ENCODE peak calls at places on chromosomes 12 and 14, in eight cellular contexts. K is K562, T is HepG2, M is A549, X is H1, N is SK-N-SH, L is HCT116, O is endothelial cell of umbilical vein. J is an unnamed sample.

GRCh38 chr14:36424478-36425102 is 95.4 kb downstream of the NKX2-1 start:
- DNase-seq in X (no peak), M (no peak), O (no peak), L (no peak), K (no peak), T (no peak), N (no peak), J (no peak)

GRCh38 chr14:61894452-61895077 is 132.3 kb downstream of the SNAPC1 start:
- DNase-seq in O (peak; percentile 51), L (peak; percentile 44), T (peak; percentile 41), N (peak; percentile 67), K (peak; percentile 63), M (peak; percentile 69), X (no peak), J (peak; percentile 64)

GRCh38 chr12:51884676-51885229 is 3.1 kb upstream of the ANKRD33 start:
- DNase-seq in O (peak; percentile 59), M (peak; percentile 50), X (no peak), N (no peak), L (peak; percentile 31), T (peak; percentile 80), K (peak; percentile 79), J (no peak)

GRCh38 chr12:127381043-127381668 is 885.8 kb upstream of the TMEM132C start:
- DNase-seq in N (peak; percentile 88), T (peak; percentile 15), O (no peak), M (peak; percentile 30), X (peak; percentile 21), L (peak; percentile 21), K (peak; percentile 70), J (peak; percentile 62)

GRCh38 chr14:102863381-102863780 is 59.1 kb upstream of the AMN start:
- DNase-seq in L (no peak), M (no peak), O (no peak), N (no peak), T (no peak), X (no peak), K (no peak), J (no peak)

GRCh38 chr12:54853933-54854538 is at the start of gene MUCL1:
- DNase-seq in T (peak; percentile 48), X (peak; percentile 49), M (peak; percentile 52), O (peak; percentile 69), L (peak; percentile 62), K (peak; percentile 69), N (peak; percentile 39), J (peak; percentile 73)

GRCh38 chr12:83690465-83690864 is 1003.8 kb downstream of the TMTC2 start:
- DNase-seq in N (no peak), L (no peak), O (no peak), K (no peak), X (no peak), M (no peak), T (no peak), J (no peak)

GRCh38 chr12:110577717-110578521 is 5.2 kb downstream of the PPTC7 start:
- DNase-seq in L (peak; percentile 97), O (peak; percentile 48), X (no peak), M (peak; percentile 55), N (no peak), T (no peak), K (peak; percentile 34), J (peak; percentile 86)

GRCh38 chr12:115794659-115795081 is 482.8 kb downstream of the MED13L start:
- DNase-seq in N (no peak), T (peak; percentile 70), X (no peak), M (no peak), O (no peak), K (no peak), L (no peak), J (peak; percentile 32)

GRCh38 chr14:79044894-79045624 is 874.9 kb downstream of the NRXN3 start:
- DNase-seq in X (peak; percentile 44), N (no peak), K (no peak), L (no peak), M (peak; percentile 14), O (peak; percentile 86), T (no peak), J (no peak)

GRCh38 chr14:90942511-90942910 is 117.9 kb downstream of the RPS6KA5 start:
- DNase-seq in N (no peak), L (no peak), T (no peak), O (no peak), M (no peak), K (no peak), X (no peak), J (no peak)

GRCh38 chr14:70871001-70871400 is 36.3 kb upstream of the PCNX1 start:
- DNase-seq in O (no peak), M (no peak), N (no peak), X (no peak), T (no peak), L (no peak), K (no peak), J (no peak)

GRCh38 chr14:68389973-68390372 is 402.9 kb downstream of the ZFP36L1 start:
- DNase-seq in O (no peak), X (no peak), T (no peak), L (no peak), M (no peak), K (no peak), N (no peak), J (no peak)

GRCh38 chr12:27952510-27952909 is 20.0 kb downstream of the PTHLH start:
- DNase-seq in K (no peak), M (no peak), X (no peak), T (no peak), O (no peak), N (no peak), L (no peak), J (no peak)

GRCh38 chr12:124273630-124274029 is 21.3 kb upstream of the RFLNA start:
- DNase-seq in L (peak; percentile 79), X (peak; percentile 44), N (peak; percentile 59), O (peak; percentile 65), K (peak; percentile 82), M (peak; percentile 66), T (peak; percentile 90), J (peak; percentile 91)

DNA sequence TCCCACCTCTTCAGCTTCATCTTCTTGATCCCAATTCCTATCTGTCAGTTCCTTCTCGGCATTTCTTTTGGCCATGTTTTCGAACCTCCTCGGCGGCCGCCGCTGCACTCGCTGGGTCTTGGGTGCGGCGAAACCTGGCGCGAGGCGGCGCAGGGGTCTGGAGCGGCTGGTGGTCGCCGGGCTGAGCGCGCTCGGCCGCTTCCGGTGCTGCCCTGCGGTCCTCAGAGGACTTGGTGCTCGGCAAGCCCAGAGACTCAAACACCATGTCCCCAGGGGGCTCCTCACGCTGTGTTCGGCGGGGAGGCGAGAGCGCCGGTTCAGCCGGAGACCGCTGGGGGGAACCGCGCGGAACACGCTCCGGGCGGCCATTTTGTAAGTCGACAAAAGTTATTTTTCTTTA is 51.8 kb downstream of the PPP1R36 start:
- DNase-seq in L (no peak), X (no peak), N (no peak), T (no peak), M (no peak), O (no peak), K (no peak), J (no peak)
- H3K4me3 ChIP-seq in L (no peak overlapping the region), X (no peak overlapping the region), N (no peak overlapping the region), T (no peak overlapping the region), M (no peak overlapping the region), O (no peak overlapping the region), K (no peak overlapping the region), J (no peak overlapping the region)

GRCh38 chr14:69632752-69633151 is 21.4 kb downstream of the SUSD6 start:
- DNase-seq in O (peak; percentile 43), M (no peak), T (no peak), L (no peak), X (no peak), N (no peak), K (no peak), J (no peak)
- TF ChIP-seq MAX in O (no peak), M (no peak), T (no peak), L (no peak), X (no peak), N (no peak), K (no peak), J (no peak)

DNA sequence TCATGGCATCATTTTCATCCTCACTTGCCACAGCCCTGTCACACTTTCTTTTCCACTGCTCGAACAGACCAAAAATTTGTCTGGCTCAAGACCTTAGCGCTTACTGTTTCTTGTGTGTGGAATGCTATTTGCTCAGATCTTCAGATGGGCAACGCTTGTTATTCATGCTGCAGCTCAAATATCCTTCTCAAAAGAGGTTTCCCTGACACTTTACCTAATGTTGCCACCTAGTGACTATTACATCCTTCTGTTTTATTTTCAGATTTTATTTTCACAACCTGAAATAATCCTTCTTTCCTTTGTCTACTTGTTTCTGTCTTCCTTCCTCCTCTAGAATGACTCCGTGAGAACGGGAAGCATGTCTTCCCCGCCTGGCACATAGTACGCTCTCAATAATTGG is 5.6 kb downstream of the FBXO33 start:
- DNase-seq in K (no peak), L (no peak), T (peak; percentile 56), O (peak; percentile 77), X (no peak), N (peak; percentile 6), M (no peak), J (peak; percentile 41)
- TF ChIP-seq CTCF in K (no peak), L (no peak), T (peak; percentile 71), O (no peak), X (peak; percentile 24), N (peak; percentile 32), M (peak; percentile 54), J (no peak)

GRCh38 chr14:21191809-21192446 is 36.1 kb upstream of the OR5AU1 start:
- DNase-seq in X (peak; percentile 82), O (no peak), L (peak; percentile 35), T (peak; percentile 77), K (peak; percentile 79), M (peak; percentile 30), N (peak; percentile 82), J (peak; percentile 93)
- H3K4me3 ChIP-seq in X (no peak overlapping the region), O (no peak overlapping the region), L (peak overlapping the region; percentile 26), T (peak overlapping the region; percentile 53), K (peak overlapping the region; percentile 21), M (peak overlapping the region; percentile 40), N (peak overlapping the region; percentile 50), J (peak overlapping the region; percentile 7)